ENCODE peak calls at places on chromosomes 4 and X, in eight cellular contexts. One of them, this sample, is unnamed.

GRCh38 chr4:31234494-31234893 is 514.3 kb downstream of the PCDH7 start:
- DNase-seq in H4: no peak
- DNase-seq in CD8-positive, alpha-beta memory T cell: no peak
- DNase-seq in LHCN-M2: no peak
- DNase-seq in A172: peak; percentile 11
- DNase-seq in cardiac muscle cell: no peak
- DNase-seq in fibroblast of the conjunctiva: no peak
- DNase-seq in activated T-helper 1 cell treated with anti-CD3 and anti-CD28 coated beads, Interleukin-12 subunit alpha, Interleukin-12 subunit beta, Interleukin-2, Interleukin-4 antibody, amounts not matched to agents 30 ng/mL and 10 ng/mL and 1 ng/mL, durations not matched to agents 14 hours and 24 hours and 36 hours: no peak
- DNase-seq in this sample: no peak

GRCh38 chr4:180664766-180665368 is 1578.3 kb upstream of the TENM3 start:
- DNase-seq in fibroblast of the conjunctiva: peak; percentile 83
- DNase-seq in A172: peak; percentile 82
- DNase-seq in activated T-helper 1 cell treated with anti-CD3 and anti-CD28 coated beads, Interleukin-12 subunit alpha, Interleukin-12 subunit beta, Interleukin-2, Interleukin-4 antibody, amounts not matched to agents 30 ng/mL and 10 ng/mL and 1 ng/mL, durations not matched to agents 14 hours and 24 hours and 36 hours: peak; percentile 19
- DNase-seq in cardiac muscle cell: peak; percentile 89
- DNase-seq in H4: peak; percentile 88
- DNase-seq in CD8-positive, alpha-beta memory T cell: peak; percentile 45
- DNase-seq in LHCN-M2: peak; percentile 70
- DNase-seq in this sample: no peak

GRCh38 chrX:25012793-25013592 is 2.8 kb downstream of the ARX start:
- DNase-seq in activated T-helper 1 cell treated with anti-CD3 and anti-CD28 coated beads, Interleukin-12 subunit alpha, Interleukin-12 subunit beta, Interleukin-2, Interleukin-4 antibody, amounts not matched to agents 30 ng/mL and 10 ng/mL and 1 ng/mL, durations not matched to agents 14 hours and 24 hours and 36 hours: no peak
- DNase-seq in LHCN-M2: no peak
- DNase-seq in cardiac muscle cell: no peak
- DNase-seq in H4: no peak
- DNase-seq in A172: peak; percentile 5
- DNase-seq in CD8-positive, alpha-beta memory T cell: no peak
- DNase-seq in fibroblast of the conjunctiva: no peak
- DNase-seq in this sample: no peak

GRCh38 chr4:102477657-102478056 is 23.5 kb upstream of the NFKB1 start:
- DNase-seq in LHCN-M2: peak; percentile 65
- DNase-seq in A172: peak; percentile 33
- DNase-seq in CD8-positive, alpha-beta memory T cell: no peak
- DNase-seq in fibroblast of the conjunctiva: no peak
- DNase-seq in cardiac muscle cell: no peak
- DNase-seq in activated T-helper 1 cell treated with anti-CD3 and anti-CD28 coated beads, Interleukin-12 subunit alpha, Interleukin-12 subunit beta, Interleukin-2, Interleukin-4 antibody, amounts not matched to agents 30 ng/mL and 10 ng/mL and 1 ng/mL, durations not matched to agents 14 hours and 24 hours and 36 hours: no peak
- DNase-seq in H4: no peak
- DNase-seq in this sample: no peak

GRCh38 chr4:161936625-161937133 is 227.1 kb downstream of the FSTL5 start:
- DNase-seq in cardiac muscle cell: peak; percentile 16
- DNase-seq in fibroblast of the conjunctiva: peak; percentile 21
- DNase-seq in CD8-positive, alpha-beta memory T cell: no peak
- DNase-seq in LHCN-M2: peak; percentile 71
- DNase-seq in activated T-helper 1 cell treated with anti-CD3 and anti-CD28 coated beads, Interleukin-12 subunit alpha, Interleukin-12 subunit beta, Interleukin-2, Interleukin-4 antibody, amounts not matched to agents 30 ng/mL and 10 ng/mL and 1 ng/mL, durations not matched to agents 14 hours and 24 hours and 36 hours: no peak
- DNase-seq in A172: peak; percentile 92
- DNase-seq in H4: peak; percentile 87
- DNase-seq in this sample: no peak

GRCh38 chr4:52655505-52655904 is 3.6 kb downstream of the USP46 start:
- DNase-seq in A172: no peak
- DNase-seq in CD8-positive, alpha-beta memory T cell: no peak
- DNase-seq in cardiac muscle cell: no peak
- DNase-seq in LHCN-M2: no peak
- DNase-seq in fibroblast of the conjunctiva: no peak
- DNase-seq in H4: no peak
- DNase-seq in activated T-helper 1 cell treated with anti-CD3 and anti-CD28 coated beads, Interleukin-12 subunit alpha, Interleukin-12 subunit beta, Interleukin-2, Interleukin-4 antibody, amounts not matched to agents 30 ng/mL and 10 ng/mL and 1 ng/mL, durations not matched to agents 14 hours and 24 hours and 36 hours: no peak
- DNase-seq in this sample: no peak

GRCh38 chr4:52076731-52077130 is 25.6 kb downstream of the SPATA18 start:
- DNase-seq in cardiac muscle cell: peak; percentile 77
- DNase-seq in fibroblast of the conjunctiva: no peak
- DNase-seq in H4: no peak
- DNase-seq in LHCN-M2: no peak
- DNase-seq in A172: no peak
- DNase-seq in CD8-positive, alpha-beta memory T cell: no peak
- DNase-seq in activated T-helper 1 cell treated with anti-CD3 and anti-CD28 coated beads, Interleukin-12 subunit alpha, Interleukin-12 subunit beta, Interleukin-2, Interleukin-4 antibody, amounts not matched to agents 30 ng/mL and 10 ng/mL and 1 ng/mL, durations not matched to agents 14 hours and 24 hours and 36 hours: no peak
- DNase-seq in this sample: no peak

GRCh38 chrX:87664381-87664780 is 146.8 kb downstream of the KLHL4 start:
- DNase-seq in LHCN-M2: peak; percentile 19
- DNase-seq in A172: peak; percentile 5
- DNase-seq in H4: peak; percentile 15
- DNase-seq in fibroblast of the conjunctiva: peak; percentile 9
- DNase-seq in CD8-positive, alpha-beta memory T cell: no peak
- DNase-seq in cardiac muscle cell: peak; percentile 59
- DNase-seq in activated T-helper 1 cell treated with anti-CD3 and anti-CD28 coated beads, Interleukin-12 subunit alpha, Interleukin-12 subunit beta, Interleukin-2, Interleukin-4 antibody, amounts not matched to agents 30 ng/mL and 10 ng/mL and 1 ng/mL, durations not matched to agents 14 hours and 24 hours and 36 hours: no peak
- DNase-seq in this sample: no peak

GRCh38 chr4:35151816-35152572 is 1092.3 kb downstream of the ARAP2 start:
- DNase-seq in cardiac muscle cell: peak; percentile 50
- DNase-seq in LHCN-M2: no peak
- DNase-seq in A172: peak; percentile 10
- DNase-seq in activated T-helper 1 cell treated with anti-CD3 and anti-CD28 coated beads, Interleukin-12 subunit alpha, Interleukin-12 subunit beta, Interleukin-2, Interleukin-4 antibody, amounts not matched to agents 30 ng/mL and 10 ng/mL and 1 ng/mL, durations not matched to agents 14 hours and 24 hours and 36 hours: no peak
- DNase-seq in CD8-positive, alpha-beta memory T cell: no peak
- DNase-seq in fibroblast of the conjunctiva: no peak
- DNase-seq in H4: peak; percentile 33
- DNase-seq in this sample: no peak

GRCh38 chrX:2502668-2503519 is 2.1 kb upstream of the DHRSX start:
- DNase-seq in LHCN-M2: peak; percentile 13
- DNase-seq in CD8-positive, alpha-beta memory T cell: no peak
- DNase-seq in cardiac muscle cell: no peak
- DNase-seq in fibroblast of the conjunctiva: no peak
- DNase-seq in activated T-helper 1 cell treated with anti-CD3 and anti-CD28 coated beads, Interleukin-12 subunit alpha, Interleukin-12 subunit beta, Interleukin-2, Interleukin-4 antibody, amounts not matched to agents 30 ng/mL and 10 ng/mL and 1 ng/mL, durations not matched to agents 14 hours and 24 hours and 36 hours: no peak
- DNase-seq in H4: peak; percentile 67
- DNase-seq in A172: peak; percentile 35
- DNase-seq in this sample: no peak

GRCh38 chr4:186685744-186686143 is 37.9 kb downstream of the FAT1 start:
- DNase-seq in H4: peak; percentile 74
- DNase-seq in A172: peak; percentile 88
- DNase-seq in activated T-helper 1 cell treated with anti-CD3 and anti-CD28 coated beads, Interleukin-12 subunit alpha, Interleukin-12 subunit beta, Interleukin-2, Interleukin-4 antibody, amounts not matched to agents 30 ng/mL and 10 ng/mL and 1 ng/mL, durations not matched to agents 14 hours and 24 hours and 36 hours: no peak
- DNase-seq in CD8-positive, alpha-beta memory T cell: no peak
- DNase-seq in LHCN-M2: peak; percentile 93
- DNase-seq in cardiac muscle cell: no peak
- DNase-seq in fibroblast of the conjunctiva: peak; percentile 26
- DNase-seq in this sample: no peak

GRCh38 chr4:12126476-12126875 is 697.8 kb upstream of the HS3ST1 start:
- DNase-seq in LHCN-M2: no peak
- DNase-seq in CD8-positive, alpha-beta memory T cell: no peak
- DNase-seq in activated T-helper 1 cell treated with anti-CD3 and anti-CD28 coated beads, Interleukin-12 subunit alpha, Interleukin-12 subunit beta, Interleukin-2, Interleukin-4 antibody, amounts not matched to agents 30 ng/mL and 10 ng/mL and 1 ng/mL, durations not matched to agents 14 hours and 24 hours and 36 hours: no peak
- DNase-seq in fibroblast of the conjunctiva: no peak
- DNase-seq in cardiac muscle cell: no peak
- DNase-seq in A172: no peak
- DNase-seq in H4: no peak
- DNase-seq in this sample: no peak

GRCh38 chr4:47933798-47934197 is 19.4 kb upstream of the NFXL1 start:
- DNase-seq in cardiac muscle cell: peak; percentile 41
- DNase-seq in CD8-positive, alpha-beta memory T cell: peak; percentile 45
- DNase-seq in LHCN-M2: peak; percentile 38
- DNase-seq in fibroblast of the conjunctiva: peak; percentile 24
- DNase-seq in A172: peak; percentile 26
- DNase-seq in H4: peak; percentile 46
- DNase-seq in activated T-helper 1 cell treated with anti-CD3 and anti-CD28 coated beads, Interleukin-12 subunit alpha, Interleukin-12 subunit beta, Interleukin-2, Interleukin-4 antibody, amounts not matched to agents 30 ng/mL and 10 ng/mL and 1 ng/mL, durations not matched to agents 14 hours and 24 hours and 36 hours: no peak
- DNase-seq in this sample: no peak

This sample was measured in effector memory CD4-positive, alpha-beta T cell.